ENCODE peak calls at places on chromosome 14, in nine cellular contexts. One of them, this sample, is unnamed. For H3K4me1, the result is how much of the 10 kb centered on the place peaks cover.

GRCh38 chr14:37623971-37624370 is 28.5 kb downstream of the TTC6 start:
- DNase-seq in endodermal cell: no peak
- DNase-seq in cardiac muscle cell: no peak
- DNase-seq in tibial nerve: no peak
- DNase-seq in lung: no peak
- DNase-seq in right lobe of liver: no peak
- DNase-seq in stomach: no peak
- DNase-seq in A673: no peak
- DNase-seq in tibial artery: no peak
- DNase-seq in this sample: no peak

GRCh38 chr14:54566410-54567223 is at the start of gene SAMD4A:
- DNase-seq in endodermal cell: peak
- DNase-seq in cardiac muscle cell: peak
- DNase-seq in tibial nerve: peak
- DNase-seq in lung: peak
- DNase-seq in right lobe of liver: peak
- DNase-seq in stomach: peak
- DNase-seq in A673: peak
- DNase-seq in tibial artery: peak
- DNase-seq in this sample: peak

GRCh38 chr14:23695220-23695999 is 59.2 kb downstream of the DHRS2 start:
- DNase-seq in endodermal cell: peak
- DNase-seq in cardiac muscle cell: peak
- DNase-seq in tibial nerve: peak
- DNase-seq in lung: no peak
- DNase-seq in right lobe of liver: no peak
- DNase-seq in stomach: peak
- DNase-seq in A673: no peak
- DNase-seq in tibial artery: peak
- DNase-seq in this sample: peak

GRCh38 chr14:89146291-89146690 is 270.7 kb downstream of the FOXN3 start:
- DNase-seq in endodermal cell: no peak
- DNase-seq in cardiac muscle cell: no peak
- DNase-seq in tibial nerve: no peak
- DNase-seq in lung: no peak
- DNase-seq in right lobe of liver: no peak
- DNase-seq in stomach: no peak
- DNase-seq in A673: no peak
- DNase-seq in tibial artery: no peak
- DNase-seq in this sample: no peak

GRCh38 chr14:95981939-95982338 is 57.2 kb upstream of the C14orf132 start:
- DNase-seq in endodermal cell: peak
- DNase-seq in cardiac muscle cell: peak
- DNase-seq in tibial nerve: no peak
- DNase-seq in lung: no peak
- DNase-seq in right lobe of liver: no peak
- DNase-seq in stomach: no peak
- DNase-seq in A673: no peak
- DNase-seq in tibial artery: no peak
- DNase-seq in this sample: no peak

GRCh38 chr14:72513994-72514659 is 379.8 kb downstream of the DPF3 start:
- DNase-seq in endodermal cell: peak
- DNase-seq in cardiac muscle cell: peak
- DNase-seq in tibial nerve: no peak
- DNase-seq in lung: no peak
- DNase-seq in right lobe of liver: no peak
- DNase-seq in stomach: no peak
- DNase-seq in A673: peak
- DNase-seq in tibial artery: no peak
- DNase-seq in this sample: no peak

GRCh38 chr14:95722525-95723190 is 8.7 kb upstream of the TCL1A start:
- DNase-seq in endodermal cell: no peak
- DNase-seq in cardiac muscle cell: no peak
- DNase-seq in tibial nerve: no peak
- DNase-seq in lung: no peak
- DNase-seq in right lobe of liver: no peak
- DNase-seq in stomach: no peak
- DNase-seq in A673: no peak
- DNase-seq in tibial artery: no peak
- DNase-seq in this sample: no peak

GRCh38 chr14:73269729-73270651 is 32.7 kb downstream of the PAPLN start:
- DNase-seq in endodermal cell: peak
- DNase-seq in cardiac muscle cell: peak
- DNase-seq in tibial nerve: no peak
- DNase-seq in lung: peak
- DNase-seq in right lobe of liver: peak
- DNase-seq in stomach: peak
- DNase-seq in A673: no peak
- DNase-seq in tibial artery: peak
- DNase-seq in this sample: peak

GRCh38 chr14:95741051-95741490 is 27.1 kb upstream of the TCL1A start:
- DNase-seq in endodermal cell: no peak
- DNase-seq in cardiac muscle cell: peak
- DNase-seq in tibial nerve: no peak
- DNase-seq in lung: no peak
- DNase-seq in right lobe of liver: no peak
- DNase-seq in stomach: no peak
- DNase-seq in A673: peak
- DNase-seq in tibial artery: no peak
- DNase-seq in this sample: no peak

DNA sequence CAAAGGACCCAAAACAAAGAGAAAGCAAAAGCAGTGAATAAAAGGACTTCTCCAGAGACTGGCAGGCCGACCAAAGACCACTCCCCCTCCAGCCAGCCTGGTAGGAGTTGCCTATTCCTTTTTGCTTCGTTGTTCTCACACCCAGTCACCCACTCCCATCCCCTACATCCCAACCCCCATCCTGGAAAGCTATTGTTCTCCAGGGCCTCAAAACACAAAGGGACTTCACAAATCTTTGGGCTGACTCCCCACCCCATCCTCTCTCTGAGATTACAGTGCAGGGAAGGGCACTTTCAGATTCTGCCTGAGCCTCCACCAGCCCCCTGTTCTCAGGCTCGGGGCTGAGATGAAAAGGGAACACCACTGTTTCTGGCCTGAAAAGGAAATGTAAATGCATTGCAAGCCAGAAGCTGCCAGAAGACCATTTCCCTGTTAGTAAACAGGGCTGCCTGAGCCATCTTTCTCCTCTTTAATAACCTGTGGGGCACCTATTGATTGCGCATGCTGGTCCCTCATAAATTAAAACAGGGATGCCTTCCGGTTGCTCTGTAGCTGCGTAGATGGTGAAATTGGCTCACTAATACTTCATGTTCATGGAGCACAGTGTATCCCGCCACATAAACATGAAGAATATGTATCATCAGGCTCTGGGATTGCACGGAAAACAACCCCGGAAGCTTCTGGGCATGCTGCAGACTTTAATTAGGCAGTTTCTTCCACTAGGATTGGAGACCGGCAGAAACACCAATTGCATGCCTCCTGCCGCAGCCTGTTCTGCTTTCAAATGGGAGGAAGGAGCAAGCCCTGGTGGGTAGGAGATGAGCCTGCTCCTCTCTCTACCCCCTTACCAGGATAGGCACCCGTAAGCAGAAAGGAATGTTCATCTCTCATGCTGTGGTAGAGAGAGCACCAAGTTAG is 130.3 kb upstream of the FUT8 start:
- DNase-seq in endodermal cell: peak
- DNase-seq in cardiac muscle cell: no peak
- DNase-seq in tibial nerve: no peak
- DNase-seq in lung: no peak
- DNase-seq in right lobe of liver: no peak
- DNase-seq in stomach: no peak
- DNase-seq in A673: no peak
- DNase-seq in tibial artery: no peak
- DNase-seq in this sample: no peak
- H3K4me3 ChIP-seq in endodermal cell: peak
- H3K4me3 ChIP-seq in cardiac muscle cell: no peak
- H3K4me3 ChIP-seq in tibial nerve: peak
- H3K4me3 ChIP-seq in lung: no peak
- H3K4me3 ChIP-seq in right lobe of liver: no peak
- H3K4me3 ChIP-seq in stomach: peak
- H3K4me3 ChIP-seq in A673: peak
- H3K4me3 ChIP-seq in tibial artery: no peak
- H3K4me3 ChIP-seq in this sample: no peak

GRCh38 chr14:75147423-75148071 is 20.7 kb upstream of the NEK9 start:
- DNase-seq in endodermal cell: peak
- DNase-seq in cardiac muscle cell: peak
- DNase-seq in tibial nerve: peak
- DNase-seq in lung: peak
- DNase-seq in right lobe of liver: peak
- DNase-seq in stomach: peak
- DNase-seq in A673: no peak
- DNase-seq in tibial artery: peak
- DNase-seq in this sample: peak
- TF ChIP-seq CTCF in endodermal cell: peak
- TF ChIP-seq CTCF in cardiac muscle cell: peak
- TF ChIP-seq CTCF in tibial nerve: peak
- TF ChIP-seq CTCF in lung: peak
- TF ChIP-seq CTCF in right lobe of liver: peak
- TF ChIP-seq CTCF in stomach: no peak
- TF ChIP-seq CTCF in A673: peak
- TF ChIP-seq CTCF in tibial artery: peak
- TF ChIP-seq CTCF in this sample: no peak

GRCh38 chr14:64759555-64759938 is 55.3 kb downstream of the PLEKHG3 start:
- DNase-seq in endodermal cell: no peak
- DNase-seq in cardiac muscle cell: no peak
- DNase-seq in tibial nerve: no peak
- DNase-seq in lung: no peak
- DNase-seq in right lobe of liver: no peak
- DNase-seq in stomach: no peak
- DNase-seq in A673: no peak
- DNase-seq in tibial artery: no peak
- DNase-seq in this sample: no peak
- H3K4me1 ChIP-seq in endodermal cell: under half
- H3K4me1 ChIP-seq in cardiac muscle cell: under half
- H3K4me1 ChIP-seq in tibial nerve: under half
- H3K4me1 ChIP-seq in lung: under half
- H3K4me1 ChIP-seq in right lobe of liver: under half
- H3K4me1 ChIP-seq in stomach: under half
- H3K4me1 ChIP-seq in A673: under half
- H3K4me1 ChIP-seq in tibial artery: half or more
- H3K4me1 ChIP-seq in this sample: half or more

GRCh38 chr14:70976591-70976990 is 69.3 kb downstream of the PCNX1 start:
- DNase-seq in endodermal cell: no peak
- DNase-seq in cardiac muscle cell: no peak
- DNase-seq in tibial nerve: no peak
- DNase-seq in lung: no peak
- DNase-seq in right lobe of liver: no peak
- DNase-seq in stomach: no peak
- DNase-seq in A673: no peak
- DNase-seq in tibial artery: no peak
- DNase-seq in this sample: no peak

GRCh38 chr14:70982204-70982603 is 74.9 kb downstream of the PCNX1 start:
- DNase-seq in endodermal cell: no peak
- DNase-seq in cardiac muscle cell: no peak
- DNase-seq in tibial nerve: no peak
- DNase-seq in lung: no peak
- DNase-seq in right lobe of liver: no peak
- DNase-seq in stomach: no peak
- DNase-seq in A673: no peak
- DNase-seq in tibial artery: no peak
- DNase-seq in this sample: no peak

GRCh38 chr14:70987042-70987441 is 79.8 kb downstream of the PCNX1 start:
- DNase-seq in endodermal cell: no peak
- DNase-seq in cardiac muscle cell: no peak
- DNase-seq in tibial nerve: no peak
- DNase-seq in lung: no peak
- DNase-seq in right lobe of liver: no peak
- DNase-seq in stomach: no peak
- DNase-seq in A673: no peak
- DNase-seq in tibial artery: no peak
- DNase-seq in this sample: no peak

DNA sequence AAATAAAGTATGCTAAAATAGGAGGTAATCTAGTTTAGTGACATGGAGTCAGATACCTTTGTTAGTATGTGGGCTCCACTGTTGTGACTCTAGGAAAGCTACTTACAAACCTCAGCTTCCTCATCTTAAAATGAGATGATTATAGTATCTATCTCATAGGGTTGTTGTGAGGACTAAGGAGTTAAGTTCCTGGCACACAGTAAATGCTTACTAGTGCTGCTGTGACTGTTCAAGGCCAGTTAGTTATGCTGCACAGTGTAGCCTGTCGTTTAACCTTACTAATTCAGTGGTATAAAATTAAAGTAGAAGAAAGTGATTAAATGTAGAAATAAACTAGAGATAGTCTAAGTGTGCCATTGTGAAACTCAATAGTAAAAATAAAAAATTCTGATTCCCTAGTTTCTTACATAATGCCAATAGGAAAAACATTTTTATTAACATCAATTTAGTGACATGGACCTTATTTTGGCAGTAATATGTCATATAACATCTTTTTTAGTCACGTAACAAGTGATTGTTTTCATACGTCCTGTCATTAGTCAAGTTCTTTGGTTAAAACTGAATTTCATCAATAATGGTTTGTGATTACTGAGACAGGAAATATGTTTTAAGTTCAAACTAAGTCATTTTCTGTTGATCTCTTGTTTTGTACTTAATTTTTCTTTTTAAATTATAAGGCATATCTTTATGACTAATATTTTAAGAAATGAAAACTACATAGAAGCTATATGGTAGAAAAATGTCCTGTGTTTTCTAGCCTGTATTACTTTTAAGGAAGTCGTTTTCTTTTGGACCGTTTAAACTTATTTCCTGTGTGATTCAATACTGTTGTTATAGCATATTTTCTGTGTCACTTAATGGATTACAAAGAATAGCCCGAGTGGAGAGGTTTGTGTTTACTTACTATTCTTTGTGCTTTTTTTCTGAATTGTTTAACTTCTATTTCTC is 74.0 kb downstream of the PCNX1 start:
- DNase-seq in endodermal cell: no peak
- DNase-seq in cardiac muscle cell: no peak
- DNase-seq in tibial nerve: no peak
- DNase-seq in lung: no peak
- DNase-seq in right lobe of liver: no peak
- DNase-seq in stomach: no peak
- DNase-seq in A673: peak
- DNase-seq in tibial artery: no peak
- DNase-seq in this sample: no peak
- H3K4me3 ChIP-seq in endodermal cell: no peak
- H3K4me3 ChIP-seq in cardiac muscle cell: no peak
- H3K4me3 ChIP-seq in tibial nerve: no peak
- H3K4me3 ChIP-seq in lung: no peak
- H3K4me3 ChIP-seq in right lobe of liver: no peak
- H3K4me3 ChIP-seq in stomach: no peak
- H3K4me3 ChIP-seq in A673: no peak
- H3K4me3 ChIP-seq in tibial artery: no peak
- H3K4me3 ChIP-seq in this sample: no peak

GRCh38 chr14:99946652-99947489 is 118.4 kb upstream of the EVL start:
- DNase-seq in endodermal cell: peak
- DNase-seq in cardiac muscle cell: peak
- DNase-seq in tibial nerve: no peak
- DNase-seq in lung: no peak
- DNase-seq in right lobe of liver: peak
- DNase-seq in stomach: peak
- DNase-seq in A673: peak
- DNase-seq in tibial artery: no peak
- DNase-seq in this sample: peak
- TF ChIP-seq CTCF in endodermal cell: peak
- TF ChIP-seq CTCF in cardiac muscle cell: peak
- TF ChIP-seq CTCF in tibial nerve: peak
- TF ChIP-seq CTCF in lung: peak
- TF ChIP-seq CTCF in right lobe of liver: peak
- TF ChIP-seq CTCF in stomach: no peak
- TF ChIP-seq CTCF in A673: peak
- TF ChIP-seq CTCF in tibial artery: peak
- TF ChIP-seq CTCF in this sample: peak

This sample was measured in testis.